ENCODE peak calls at places on chromosome 3, in four cellular contexts. V is fibroblast of lung, P is cardiac muscle cell, W is right cardiac atrium. B is an unnamed sample.

GRCh38 chr3:89851974-89852621 is 744.7 kb downstream of the EPHA3 start:
- DNase-seq in V (peak; percentile 72), P (peak; percentile 74), W (peak; percentile 60), B (no peak)

GRCh38 chr3:134536760-134537159 is 50.9 kb downstream of the CEP63 start:
- DNase-seq in V (no peak), P (no peak), W (no peak), B (no peak)

GRCh38 chr3:16866447-16867025 is 18.2 kb upstream of the PLCL2 start:
- DNase-seq in V (peak; percentile 17), P (no peak), W (no peak), B (peak; percentile 35)

GRCh38 chr3:108223928-108224327 is 1.7 kb upstream of the IFT57 start:
- DNase-seq in V (peak; percentile 52), P (peak; percentile 77), W (no peak), B (peak; percentile 29)

GRCh38 chr3:194745427-194746184 is 59.9 kb downstream of the FAM43A start:
- DNase-seq in V (no peak), P (no peak), W (no peak), B (no peak)

GRCh38 chr3:50268703-50269451 is at the start of gene SEMA3B:
- DNase-seq in V (peak; percentile 71), P (no peak), W (peak; percentile 85), B (peak; percentile 73)

GRCh38 chr3:132435911-132436425 is 18.7 kb downstream of the DNAJC13 start:
- DNase-seq in V (peak; percentile 54), P (peak; percentile 69), W (no peak), B (no peak)

GRCh38 chr3:134029256-134029733 is 430 bp downstream of the SLCO2A1 start:
- DNase-seq in V (peak; percentile 40), P (peak; percentile 39), W (peak; percentile 69), B (no peak)

DNA sequence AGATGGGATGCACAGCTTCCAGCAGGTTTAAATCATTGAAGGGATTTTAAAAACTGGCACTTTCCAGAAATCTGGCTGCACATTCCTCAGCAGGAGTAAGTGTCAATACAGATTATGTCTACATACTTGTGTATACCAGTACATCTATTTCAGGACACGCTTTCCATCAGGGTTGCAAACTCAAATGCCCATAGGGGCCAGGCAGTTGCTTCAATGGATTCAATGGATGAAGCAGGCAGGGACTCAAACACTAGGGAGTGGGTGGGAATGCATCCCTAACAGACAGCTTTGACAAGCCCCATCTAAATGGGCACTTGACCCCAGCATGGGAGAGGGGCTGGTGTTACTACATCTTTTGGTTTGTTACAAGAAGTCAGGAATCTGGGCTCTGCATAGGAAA is 136.8 kb downstream of the FOXP1 start:
- DNase-seq in V (no peak), P (no peak), W (no peak), B (no peak)
- H3K4me3 ChIP-seq in V (no peak overlapping the region), P (no peak overlapping the region), W (no peak overlapping the region), B (no peak overlapping the region)

GRCh38 chr3:73433079-73433478 is 191.7 kb downstream of the PDZRN3 start:
- DNase-seq in V (no peak), P (no peak), W (no peak), B (peak; percentile 54)
- H3K4me3 ChIP-seq in V (no peak overlapping the region), P (peak overlapping the region; percentile 10), W (no peak overlapping the region), B (no peak overlapping the region)

GRCh38 chr3:69094467-69095205 is 9.9 kb downstream of the ARL6IP5 start:
- DNase-seq in V (peak; percentile 44), P (peak; percentile 41), W (no peak), B (peak; percentile 40)
- H3K4me3 ChIP-seq in V (no peak overlapping the region), P (no peak overlapping the region), W (no peak overlapping the region), B (no peak overlapping the region)

GRCh38 chr3:156680243-156680930 is 6.0 kb downstream of the TIPARP start:
- DNase-seq in V (no peak), P (no peak), W (no peak), B (no peak)
- H3K4me3 ChIP-seq in V (no peak overlapping the region), P (peak overlapping the region; percentile 99), W (no peak overlapping the region), B (no peak overlapping the region)

DNA sequence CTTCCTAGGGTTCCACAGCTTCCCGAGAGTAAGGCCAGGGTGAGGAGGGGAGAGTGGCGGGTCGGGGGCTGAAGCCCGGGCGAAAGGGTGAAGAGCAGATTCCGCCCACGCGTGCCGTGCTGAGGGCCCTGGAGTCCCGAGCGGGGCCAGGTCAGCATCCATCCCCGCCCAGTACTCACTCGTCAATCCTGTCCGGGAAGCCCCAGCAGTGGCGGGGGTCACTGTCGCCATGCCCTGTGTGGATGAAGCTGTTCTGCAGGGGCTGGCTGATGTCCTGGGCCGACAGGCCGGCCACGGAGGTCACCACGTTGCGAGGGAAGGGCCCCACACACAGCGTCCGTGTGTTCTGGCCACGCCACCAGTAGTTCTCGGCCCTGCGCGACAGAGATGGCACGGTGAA is 36.3 kb downstream of the TNK2 start:
- DNase-seq in V (no peak), P (no peak), W (no peak), B (no peak)
- H3K4me3 ChIP-seq in V (no peak overlapping the region), P (no peak overlapping the region), W (no peak overlapping the region), B (no peak overlapping the region)

DNA sequence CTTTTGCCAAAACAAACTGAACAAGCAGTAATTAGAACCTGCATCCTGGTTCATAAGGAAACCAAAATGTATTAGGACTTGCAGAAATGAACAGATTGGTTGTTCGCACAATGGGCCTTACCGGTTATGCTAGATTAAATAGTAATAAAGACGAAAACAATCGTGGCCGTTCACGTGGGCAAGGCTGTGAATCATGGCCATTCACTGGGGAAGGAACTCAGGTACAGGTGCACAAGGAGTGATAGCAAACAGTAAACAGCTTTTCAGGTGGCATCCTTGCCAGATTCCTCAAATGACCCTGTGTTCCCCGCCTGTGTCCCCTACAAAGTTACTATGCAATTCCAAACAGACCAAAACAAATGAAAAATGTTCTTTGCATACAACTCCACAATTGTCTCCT is 8.2 kb downstream of the LRIG1 start:
- DNase-seq in V (no peak), P (no peak), W (no peak), B (no peak)
- H3K4me3 ChIP-seq in V (no peak overlapping the region), P (no peak overlapping the region), W (no peak overlapping the region), B (no peak overlapping the region)

GRCh38 chr3:58034738-58035511 is 26.7 kb downstream of the FLNB start:
- DNase-seq in V (no peak), P (no peak), W (no peak), B (no peak)
- H3K4me3 ChIP-seq in V (no peak overlapping the region), P (no peak overlapping the region), W (no peak overlapping the region), B (no peak overlapping the region)

GRCh38 chr3:10992946-10993728 is 589 bp downstream of the SLC6A1 start:
- DNase-seq in V (no peak), P (no peak), W (peak; percentile 51), B (no peak)
- H3K4me3 ChIP-seq in V (no peak overlapping the region), P (no peak overlapping the region), W (peak overlapping the region; percentile 55), B (no peak overlapping the region)